ENCODE peak calls at places on chromosomes 4 and X, in four cellular contexts. T is stomach, R is endothelial cell of umbilical vein, K is suprapubic skin. E is an unnamed sample.

GRCh38 chr4:33649015-33649414 is 2595.3 kb downstream of the ARAP2 start:
- DNase-seq in T (no peak), R (no peak), K (no peak), E (no peak)

GRCh38 chrX:95145848-95146540 is 1472.0 kb downstream of the FAM133A start:
- DNase-seq in T (no peak), R (no peak), K (no peak), E (no peak)

GRCh38 chr4:138659041-138659565 is 356.5 kb upstream of the NOCT start:
- DNase-seq in T (no peak), R (no peak), K (no peak), E (no peak)

GRCh38 chrX:70092247-70092646 is 30.0 kb downstream of the OTUD6A start:
- DNase-seq in T (no peak), R (no peak), K (no peak), E (no peak)

GRCh38 chr4:8528713-8529112 is 51.5 kb upstream of the GPR78 start:
- DNase-seq in T (no peak), R (no peak), K (no peak), E (no peak)

GRCh38 chr4:8641931-8642650 is 49.5 kb downstream of the CPZ start:
- DNase-seq in T (no peak), R (no peak), K (peak; percentile 54), E (peak; percentile 29)

GRCh38 chr4:158217763-158218162 is 7.5 kb downstream of the TMEM144 start:
- DNase-seq in T (no peak), R (no peak), K (no peak), E (no peak)

GRCh38 chr4:2141762-2142520 is 82.8 kb downstream of the NAT8L start:
- DNase-seq in T (no peak), R (no peak), K (no peak), E (no peak)

GRCh38 chrX:39816871-39817731 is 280.7 kb downstream of the BCOR start:
- DNase-seq in T (no peak), R (no peak), K (no peak), E (no peak)

GRCh38 chr4:2827874-2828751 is 15.5 kb upstream of the ADD1 start:
- DNase-seq in T (no peak), R (no peak), K (peak; percentile 73), E (no peak)

GRCh38 chr4:168218663-168219062 is 99.9 kb downstream of the DDX60 start:
- DNase-seq in T (no peak), R (peak; percentile 50), K (no peak), E (no peak)

GRCh38 chr4:121143126-121143525 is 21.0 kb downstream of the TNIP3 start:
- DNase-seq in T (no peak), R (no peak), K (no peak), E (no peak)

GRCh38 chr4:96073446-96073845 is 233.6 kb downstream of the PDHA2 start:
- DNase-seq in T (no peak), R (no peak), K (no peak), E (no peak)

GRCh38 chr4:118354913-118355312 is 2.1 kb upstream of the PRSS12 start:
- DNase-seq in T (no peak), R (no peak), K (no peak), E (no peak)

GRCh38 chr4:113760852-113761681 is 471 bp downstream of the CAMK2D start:
- DNase-seq in T (peak; percentile 76), R (peak; percentile 71), K (peak; percentile 91), E (peak; percentile 95)

GRCh38 chr4:79588679-79589078 is 180.7 kb upstream of the GK2 start:
- DNase-seq in T (no peak), R (no peak), K (no peak), E (no peak)

GRCh38 chrX:69538321-69538876 is 34.3 kb downstream of the NALF2 start:
- DNase-seq in T (peak; percentile 79), R (peak; percentile 46), K (peak; percentile 84), E (peak; percentile 96)

GRCh38 chrX:19774905-19775304 is 112.5 kb downstream of the SH3KBP1 start:
- DNase-seq in T (no peak), R (no peak), K (no peak), E (no peak)

GRCh38 chrX:46712733-46713132 is 46.2 kb downstream of the SLC9A7 start:
- DNase-seq in T (no peak), R (no peak), K (no peak), E (no peak)

GRCh38 chrX:10243056-10243455 is 86.3 kb downstream of the CLCN4 start:
- DNase-seq in T (no peak), R (peak; percentile 2), K (no peak), E (no peak)

GRCh38 chr4:25500626-25501318 is 123.7 kb downstream of the ANAPC4 start:
- DNase-seq in T (no peak), R (no peak), K (no peak), E (no peak)

GRCh38 chr4:11297201-11297600 is 131.5 kb downstream of the HS3ST1 start:
- DNase-seq in T (no peak), R (peak; percentile 12), K (no peak), E (no peak)

GRCh38 chr4:16119981-16120380 is 36.2 kb upstream of the PROM1 start:
- DNase-seq in T (no peak), R (no peak), K (no peak), E (no peak)

GRCh38 chrX:109475174-109475891 is 6.6 kb downstream of the GUCY2F start:
- DNase-seq in T (peak; percentile 26), R (peak; percentile 58), K (no peak), E (no peak)

GRCh38 chr4:54427826-54428225 is 198.7 kb downstream of the PDGFRA start:
- DNase-seq in T (no peak), R (no peak), K (no peak), E (no peak)

GRCh38 chr4:54428940-54429339 is 199.8 kb downstream of the PDGFRA start:
- DNase-seq in T (no peak), R (no peak), K (no peak), E (no peak)

DNA sequence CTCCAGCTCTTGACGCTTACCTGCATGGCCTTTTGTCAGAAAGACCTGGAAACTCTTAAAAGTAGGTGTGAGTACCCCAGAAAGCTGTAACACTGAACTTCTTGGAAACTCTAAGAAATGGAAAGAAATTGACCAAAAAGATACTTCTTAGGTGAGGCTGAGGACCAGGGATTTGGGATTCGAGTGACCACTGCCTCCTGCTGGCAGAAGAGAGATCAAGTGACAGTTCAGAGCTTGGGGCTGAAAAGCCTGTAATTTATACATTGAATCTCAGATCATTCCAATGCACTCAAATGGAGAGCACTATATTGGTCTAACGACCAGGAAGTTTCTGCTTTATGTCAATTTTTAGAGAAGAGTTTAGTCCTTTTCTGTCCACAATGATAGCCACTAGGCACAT is 204.6 kb downstream of the PDGFRA start:
- DNase-seq in T (no peak), R (peak; percentile 30), K (no peak), E (no peak)
- TF ChIP-seq CTCF in T (peak; percentile 13), R (peak; percentile 49), K (no peak), E (no peak)

GRCh38 chrX:41332408-41332987 is 1.5 kb upstream of the DDX3X start:
- DNase-seq in T (peak; percentile 53), R (peak; percentile 53), K (no peak), E (peak; percentile 51)
- TF ChIP-seq POLR2A in T (no peak), R (no peak), K (no peak), E (no peak)

GRCh38 chr4:105241456-105241855 is 94.8 kb downstream of the TET2 start:
- DNase-seq in T (no peak), R (no peak), K (no peak), E (no peak)

GRCh38 chr4:105243446-105243845 is 96.8 kb downstream of the TET2 start:
- DNase-seq in T (no peak), R (no peak), K (no peak), E (no peak)

GRCh38 chr4:105248613-105249012 is 101.9 kb downstream of the TET2 start:
- DNase-seq in T (no peak), R (no peak), K (no peak), E (no peak)

DNA sequence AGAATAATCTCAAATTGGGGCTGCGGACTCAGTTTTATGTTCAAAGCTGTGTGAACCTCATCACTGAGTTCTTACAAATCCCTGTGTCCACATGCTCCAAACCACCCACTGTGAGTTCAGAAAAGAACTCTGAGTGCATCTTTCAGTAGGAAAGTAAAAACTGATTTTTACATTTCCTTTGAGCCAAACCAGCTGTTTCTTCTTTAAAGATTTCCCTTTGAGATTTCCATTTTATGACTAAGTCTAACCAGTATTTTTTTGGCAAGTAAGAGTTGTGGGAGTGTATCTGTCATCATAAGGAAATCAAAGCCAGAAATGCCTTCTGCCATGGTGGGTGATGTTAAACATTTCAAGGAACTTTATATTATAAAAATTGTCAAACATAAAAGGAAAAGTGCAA is 100.0 kb downstream of the TET2 start:
- DNase-seq in T (no peak), R (no peak), K (no peak), E (no peak)
- TF ChIP-seq POLR2AphosphoS5 in T (no peak), R (no peak), K (no peak), E (no peak)

GRCh38 chr4:128346054-128346716 is 58.6 kb upstream of the PGRMC2 start:
- DNase-seq in T (no peak), R (no peak), K (no peak), E (no peak)
- TF ChIP-seq CTCF in T (no peak), R (no peak), K (no peak), E (no peak)

GRCh38 chrX:133913009-133913408 is 72.4 kb downstream of the GPC3 start:
- DNase-seq in T (no peak), R (no peak), K (no peak), E (no peak)
- TF ChIP-seq POLR2A in T (no peak), R (no peak), K (no peak), E (no peak)

DNA sequence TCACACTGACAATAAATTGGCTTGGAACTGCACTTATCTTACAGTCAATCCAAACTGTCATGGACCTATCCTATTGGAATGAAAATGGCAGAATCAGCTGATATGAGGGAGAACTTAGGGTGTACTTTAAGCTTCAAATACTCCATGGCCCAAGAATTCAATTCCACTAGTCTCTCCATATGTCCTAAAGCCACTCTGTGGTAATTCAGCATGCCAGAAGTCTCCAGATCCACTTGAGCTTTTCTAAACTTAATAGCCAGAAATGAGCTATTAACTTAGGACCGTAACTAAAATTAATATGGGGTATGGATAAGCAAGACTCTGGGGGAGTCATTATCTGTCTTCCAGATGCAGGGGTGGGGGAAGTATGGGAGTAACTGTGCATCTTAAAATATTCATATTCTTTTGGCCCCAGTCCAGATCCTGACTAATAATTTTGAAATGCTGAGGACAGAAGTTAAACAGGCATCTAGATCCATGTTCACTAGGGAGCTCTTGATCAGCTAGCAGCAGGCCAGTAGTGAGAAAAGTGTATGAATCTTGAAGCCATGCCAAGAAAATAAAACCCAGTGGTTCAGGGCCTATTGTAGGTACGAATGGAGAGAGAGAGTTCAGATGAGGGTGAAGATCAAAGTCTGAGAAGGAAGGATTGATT is 167.6 kb downstream of the DKK2 start:
- DNase-seq in T (no peak), R (peak; percentile 14), K (no peak), E (no peak)
- TF ChIP-seq POLR2AphosphoS5 in T (no peak), R (no peak), K (no peak), E (no peak)

GRCh38 chrX:534804-535203 is 95.8 kb upstream of the SHOX start:
- DNase-seq in T (no peak), R (no peak), K (no peak), E (no peak)
- TF ChIP-seq CTCF in T (no peak), R (no peak), K (no peak), E (no peak)

E was measured in upper lobe of left lung.